ENCODE peak calls at places on chromosomes 1 and 21, in four cellular contexts. O is NCI-H460; Z is activated CD8-positive, alpha-beta memory T cell treated with anti-CD3 and anti-CD28 coated beads, Interleukin-2, amount 50 U/mL, for 48 hours; F is hypothalamus. E is an unnamed sample.
A peak's percentile ranks its signal among the peaks of the same experiment; 100 is the strongest.

GRCh38 chr1:92623187-92623778 is 136.6 kb upstream of the GFI1 start:
- DNase-seq in O (peak; percentile 8), Z (no peak), F (no peak), E (peak; percentile 9)

GRCh38 chr1:38512789-38513188 is 346.8 kb downstream of the RRAGC start:
- DNase-seq in Z (no peak), F (no peak), O (no peak), E (no peak)

GRCh38 chr1:21184266-21184665 is 7.6 kb upstream of the EIF4G3 start:
- DNase-seq in Z (no peak), F (no peak), O (no peak), E (no peak)

GRCh38 chr1:218294531-218294930 is 9.4 kb downstream of the RRP15 start:
- DNase-seq in Z (no peak), O (no peak), F (no peak), E (peak; percentile 20)

GRCh38 chr1:216523449-216524190 is 100.4 kb upstream of the USH2A start:
- DNase-seq in O (no peak), F (no peak), Z (no peak), E (no peak)

GRCh38 chr21:35543746-35544145 is 494.6 kb upstream of the RUNX1 start:
- DNase-seq in F (no peak), O (no peak), Z (no peak), E (no peak)

GRCh38 chr1:2215909-2216766 is 12.0 kb upstream of the SKI start:
- DNase-seq in Z (no peak), O (no peak), F (no peak), E (no peak)

GRCh38 chr1:166839600-166840308 is 479 bp downstream of the POGK start:
- DNase-seq in F (no peak), Z (peak; percentile 79), O (peak; percentile 42), E (peak; percentile 44)

GRCh38 chr1:116834605-116835004 is 75.1 kb upstream of the PTGFRN start:
- DNase-seq in F (no peak), Z (peak; percentile 45), O (no peak), E (no peak)

GRCh38 chr1:44035726-44036408 is 4.6 kb upstream of the SLC6A9 start:
- DNase-seq in Z (no peak), O (no peak), F (no peak), E (no peak)

GRCh38 chr1:113036639-113037321 is 36.2 kb upstream of the LRIG2 start:
- DNase-seq in F (no peak), Z (no peak), O (no peak), E (no peak)

GRCh38 chr1:164440222-164440621 is 118.8 kb upstream of the PBX1 start:
- DNase-seq in O (peak; percentile 69), F (peak; percentile 7), Z (no peak), E (peak; percentile 22)

GRCh38 chr1:1758692-1759455 is 19.4 kb downstream of the NADK start:
- DNase-seq in F (no peak), O (peak; percentile 62), Z (no peak), E (no peak)

GRCh38 chr1:156860113-156860638 is 489 bp upstream of the NTRK1 start:
- DNase-seq in F (no peak), O (peak; percentile 43), Z (peak; percentile 83), E (peak; percentile 63)

GRCh38 chr1:178704833-178705232 is 20.2 kb upstream of the RALGPS2 start:
- DNase-seq in O (no peak), F (no peak), Z (no peak), E (no peak)

GRCh38 chr1:17686258-17686657 is 68.9 kb upstream of the ACTL8 start:
- DNase-seq in F (no peak), Z (no peak), O (no peak), E (no peak)

GRCh38 chr1:87684786-87685185 is 356.1 kb downstream of the LMO4 start:
- DNase-seq in Z (no peak), O (no peak), F (no peak), E (no peak)

GRCh38 chr1:23168079-23168461 is 586 bp downstream of the LUZP1 start:
- DNase-seq in O (no peak), Z (no peak), F (no peak), E (no peak)

GRCh38 chr1:2587071-2587859 is 688 bp downstream of the PRXL2B start:
- DNase-seq in O (no peak), Z (peak; percentile 71), F (no peak), E (peak; percentile 40)

GRCh38 chr21:28150021-28150420 is 842.7 kb downstream of the LTN1 start:
- DNase-seq in Z (no peak), F (no peak), O (no peak), E (no peak)

GRCh38 chr1:244075247-244075722 is 24.2 kb downstream of the ZBTB18 start:
- DNase-seq in F (no peak), Z (no peak), O (no peak), E (peak; percentile 26)

GRCh38 chr1:31488528-31488927 is 75.5 kb downstream of the SERINC2 start:
- DNase-seq in O (no peak), F (no peak), Z (no peak), E (no peak)

GRCh38 chr1:182080955-182081582 is 19.6 kb upstream of the ZNF648 start:
- DNase-seq in Z (no peak), O (peak; percentile 31), F (no peak), E (peak; percentile 64)

GRCh38 chr1:13779930-13780329 is 79.9 kb downstream of the PRDM2 start:
- DNase-seq in Z (no peak), F (no peak), O (no peak), E (peak; percentile 67)

GRCh38 chr1:183230403-183230802 is 44.3 kb downstream of the LAMC2 start:
- DNase-seq in F (no peak), Z (no peak), O (no peak), E (no peak)

GRCh38 chr1:2316451-2316940 is 74.9 kb downstream of the MORN1 start:
- DNase-seq in F (no peak), Z (no peak), O (no peak), E (no peak)

GRCh38 chr21:44727757-44728156 is 16.4 kb upstream of the TSPEAR start:
- DNase-seq in F (no peak), O (no peak), Z (no peak), E (no peak)

GRCh38 chr1:207827488-207827830 is 75.6 kb downstream of the CD46 start:
- DNase-seq in F (no peak), Z (no peak), O (no peak), E (no peak)

GRCh38 chr1:219938706-219939105 is 10.3 kb upstream of the SLC30A10 start:
- DNase-seq in Z (no peak), F (no peak), O (no peak), E (peak; percentile 12)

GRCh38 chr1:36446780-36447179 is 3.5 kb downstream of the OSCP1 start:
- DNase-seq in O (no peak), F (no peak), Z (no peak), E (no peak)